ENCODE peak calls at places on chromosomes 11 and 22, in nine cellular contexts. M is left cardiac atrium; K is pulmonary artery endothelial cell; Z is HT1080; R is NCI-H2081; S is skeletal muscle cell; F is stimulated activated CD8-positive, alpha-beta memory T cell treated with anti-CD3 and anti-CD28 coated beads, Interleukin-15, amount 100 ng/mL, for 1 hour; A is AG04449; W is CD8-positive, alpha-beta T cell. B is an unnamed sample.

GRCh38 chr11:13229675-13230359 is 47.8 kb upstream of the BMAL1 start:
- DNase-seq in A (no peak), M (no peak), K (no peak), S (no peak), Z (no peak), W (no peak), R (no peak), F (no peak), B (no peak)

GRCh38 chr11:130428692-130429681 is 578 bp upstream of the ADAMTS8 start:
- DNase-seq in S (no peak), A (no peak), M (no peak), Z (no peak), K (no peak), W (no peak), R (no peak), F (no peak), B (no peak)

GRCh38 chr11:76376746-76377558 is 4.0 kb downstream of the THAP12 start:
- DNase-seq in A (no peak), R (no peak), W (no peak), K (no peak), S (no peak), M (no peak), F (no peak), Z (no peak), B (no peak)

GRCh38 chr11:134645576-134645975 is 233.5 kb upstream of the B3GAT1 start:
- DNase-seq in R (no peak), K (no peak), A (no peak), F (no peak), M (no peak), Z (no peak), S (no peak), W (no peak), B (no peak)

GRCh38 chr11:18773681-18774080 is 17.9 kb downstream of the PTPN5 start:
- DNase-seq in M (no peak), S (no peak), R (no peak), Z (no peak), F (no peak), W (no peak), A (no peak), K (no peak), B (no peak)

GRCh38 chr22:46675938-46676337 is 55.8 kb downstream of the GRAMD4 start:
- DNase-seq in K (no peak), Z (no peak), F (no peak), S (no peak), R (no peak), A (no peak), W (no peak), M (no peak), B (no peak)

GRCh38 chr11:8285228-8285627 is 21.6 kb upstream of the LMO1 start:
- DNase-seq in F (no peak), R (no peak), K (no peak), Z (no peak), S (no peak), A (no peak), M (no peak), W (no peak), B (no peak)

GRCh38 chr11:123000721-123001120 is 19.1 kb upstream of the BSX start:
- DNase-seq in S (no peak), M (no peak), A (no peak), K (no peak), W (no peak), Z (no peak), R (no peak), F (no peak), B (no peak)

GRCh38 chr22:48721394-48721666 is 1106.3 kb downstream of the BRD1 start:
- DNase-seq in A (no peak), R (no peak), F (no peak), W (no peak), K (no peak), S (no peak), M (no peak), Z (no peak), B (no peak)

GRCh38 chr11:44628730-44629361 is 63.4 kb downstream of the CD82 start:
- DNase-seq in A (no peak), R (no peak), F (no peak), W (peak), M (no peak), K (no peak), Z (no peak), S (no peak), B (no peak)

GRCh38 chr11:92948116-92948515 is 21.3 kb upstream of the MTNR1B start:
- DNase-seq in R (no peak), S (no peak), M (no peak), A (no peak), W (no peak), Z (no peak), F (no peak), K (no peak), B (no peak)

GRCh38 chr11:61675826-61676225 is 4.4 kb upstream of the DAGLA start:
- DNase-seq in W (no peak), M (no peak), K (no peak), F (no peak), A (no peak), R (no peak), S (no peak), Z (no peak), B (no peak)

GRCh38 chr22:25475554-25476022 is 88.9 kb upstream of the GRK3 start:
- DNase-seq in K (peak), A (no peak), Z (peak), R (peak), F (no peak), W (no peak), S (no peak), M (peak), B (no peak)

GRCh38 chr11:15146271-15147003 is 31.7 kb downstream of the INSC start:
- DNase-seq in A (no peak), Z (peak), M (no peak), R (no peak), W (no peak), K (no peak), F (no peak), S (no peak), B (no peak)

GRCh38 chr22:41230399-41230785 is 10.3 kb downstream of the CHADL start:
- DNase-seq in A (no peak), F (no peak), M (no peak), K (no peak), R (no peak), W (no peak), Z (no peak), S (no peak), B (no peak)

GRCh38 chr22:28769394-28770085 is 3.0 kb upstream of the CCDC117 start:
- DNase-seq in A (no peak), W (no peak), Z (no peak), F (no peak), K (no peak), M (no peak), S (no peak), R (no peak), B (no peak)